ENCODE peak calls at places on chromosomes 1 and 21, in five cellular contexts. S is foreskin fibroblast; H is kidney tubule cell; U is kidney glomerular epithelial cell; O is activated CD8-positive, alpha-beta memory T cell treated with anti-CD3 and anti-CD28 coated beads, Interleukin-2, amount 50 U/mL, for 4 hours. V is an unnamed sample.

GRCh38 chr1:65009724-65010420 is 43.5 kb upstream of the JAK1 start:
- DNase-seq in S (no peak), H (no peak), U (no peak), O (no peak), V (no peak)

GRCh38 chr1:228474507-228474906 is 12.7 kb upstream of the RNF187 start:
- DNase-seq in S (no peak), H (no peak), U (no peak), O (no peak), V (no peak)

GRCh38 chr1:229243638-229244037 is 27.3 kb upstream of the RAB4A start:
- DNase-seq in S (no peak), H (no peak), U (no peak), O (no peak), V (no peak)

GRCh38 chr1:3019516-3020051 is 1.7 kb upstream of the ACTRT2 start:
- DNase-seq in S (no peak), H (no peak), U (no peak), O (no peak), V (no peak)

GRCh38 chr1:85278853-85279314 is 2.5 kb upstream of the BCL10 start:
- DNase-seq in S (peak; percentile 92), H (peak; percentile 97), U (peak; percentile 97), O (peak; percentile 42), V (peak; percentile 75)

GRCh38 chr1:231039161-231040018 is 664 bp downstream of the FAM89A start:
- DNase-seq in S (peak; percentile 30), H (peak; percentile 26), U (peak; percentile 3), O (peak; percentile 46), V (peak; percentile 74)

GRCh38 chr1:63669151-63669961 is 76.1 kb downstream of the PGM1 start:
- DNase-seq in S (no peak), H (no peak), U (no peak), O (no peak), V (no peak)

GRCh38 chr1:82893712-82894111 is 1093.0 kb downstream of the ADGRL2 start:
- DNase-seq in S (no peak), H (no peak), U (no peak), O (no peak), V (no peak)

GRCh38 chr1:54463259-54464030 is 57.3 kb upstream of the SSBP3 start:
- DNase-seq in S (no peak), H (no peak), U (no peak), O (no peak), V (no peak)

GRCh38 chr1:227907439-227908015 is 40.2 kb downstream of the WNT9A start:
- DNase-seq in S (no peak), H (no peak), U (no peak), O (no peak), V (no peak)

GRCh38 chr1:36831171-36831810 is 203.0 kb downstream of the GRIK3 start:
- DNase-seq in S (no peak), H (no peak), U (no peak), O (no peak), V (no peak)

GRCh38 chr1:186302378-186302920 is 72.6 kb downstream of the TPR start:
- DNase-seq in S (no peak), H (no peak), U (no peak), O (no peak), V (no peak)

GRCh38 chr21:17775431-17776126 is 43.6 kb downstream of the C21orf91 start:
- DNase-seq in S (no peak), H (no peak), U (no peak), O (peak; percentile 68), V (no peak)

GRCh38 chr21:41235214-41235613 is 67.3 kb downstream of the BACE2 start:
- DNase-seq in S (no peak), H (peak; percentile 72), U (no peak), O (no peak), V (no peak)

GRCh38 chr21:43890042-43890441 is 25.0 kb downstream of the AGPAT3 start:
- DNase-seq in S (no peak), H (no peak), U (no peak), O (no peak), V (no peak)

GRCh38 chr1:248631354-248632041 is 3.4 kb downstream of the OR2T11 start:
- DNase-seq in S (no peak), H (peak; percentile 26), U (no peak), O (no peak), V (no peak)

GRCh38 chr21:36909901-36910561 is 56.4 kb downstream of the HLCS start:
- DNase-seq in S (peak; percentile 87), H (peak; percentile 91), U (peak; percentile 55), O (no peak), V (no peak)

GRCh38 chr1:7610106-7610731 is 160.9 kb upstream of the VAMP3 start:
- DNase-seq in S (no peak), H (no peak), U (no peak), O (no peak), V (no peak)

GRCh38 chr1:20704390-20705301 is 13.2 kb downstream of the KIF17 start:
- DNase-seq in S (no peak), H (no peak), U (no peak), O (no peak), V (no peak)

GRCh38 chr1:38898653-38899230 is 17.4 kb upstream of the GJA9 start:
- DNase-seq in S (no peak), H (peak; percentile 26), U (no peak), O (no peak), V (no peak)

GRCh38 chr1:213759359-213760181 is 228.2 kb upstream of the PROX1 start:
- DNase-seq in S (no peak), H (no peak), U (no peak), O (no peak), V (no peak)

GRCh38 chr1:235009074-235009473 is 119.6 kb downstream of the TOMM20 start:
- DNase-seq in S (no peak), H (no peak), U (no peak), O (no peak), V (no peak)

GRCh38 chr1:60169206-60169605 is 95.6 kb upstream of the C1orf87 start:
- DNase-seq in S (peak; percentile 45), H (no peak), U (no peak), O (no peak), V (no peak)

GRCh38 chr21:38311765-38312164 is 55.0 kb downstream of the KCNJ15 start:
- DNase-seq in S (no peak), H (peak; percentile 97), U (peak; percentile 87), O (no peak), V (no peak)

GRCh38 chr21:34022557-34023335 is 50.6 kb upstream of the MRPS6 start:
- DNase-seq in S (no peak), H (no peak), U (no peak), O (peak; percentile 29), V (no peak)

GRCh38 chr21:44312089-44312488 is 12.2 kb downstream of the PFKL start:
- DNase-seq in S (no peak), H (no peak), U (no peak), O (no peak), V (no peak)

GRCh38 chr21:14773777-14774345 is 227.7 kb upstream of the SAMSN1 start:
- DNase-seq in S (no peak), H (peak; percentile 43), U (no peak), O (peak; percentile 50), V (peak; percentile 72)

GRCh38 chr1:115642168-115643072 is 650 bp downstream of the VANGL1 start:
- DNase-seq in S (peak; percentile 26), H (peak; percentile 79), U (peak; percentile 43), O (peak; percentile 18), V (peak; percentile 78)